ENCODE peak calls at places on chromosomes 4 and X, in seven cellular contexts. One of them, this sample, is unnamed.
A peak's percentile ranks its signal among the peaks of the same experiment; 100 is the strongest.

GRCh38 chr4:184329235-184330007 is 111.7 kb upstream of the ENPP6 start:
- DNase-seq in RPMI7951: peak; percentile 54
- DNase-seq in stimulated activated CD4-positive, alpha-beta T cell treated with anti-CD3 and anti-CD28 coated beads, Interleukin-15, amount 100 ng/mL, for 1 hour: no peak
- DNase-seq in hypothalamus: no peak
- DNase-seq in activated CD8-positive, alpha-beta memory T cell treated with anti-CD3 and anti-CD28 coated beads for 48 hours: no peak
- DNase-seq in mucosa of gallbladder: no peak
- DNase-seq in stimulated activated CD8-positive, alpha-beta memory T cell treated with anti-CD3 and anti-CD28 coated beads, Interleukin-12 subunit alpha, Interleukin-12 subunit beta, amount 100 ng/mL, for 4 hours: no peak
- DNase-seq in this sample: peak; percentile 94

GRCh38 chr4:1676605-1677525 is 7.2 kb downstream of the FAM53A start:
- DNase-seq in activated CD8-positive, alpha-beta memory T cell treated with anti-CD3 and anti-CD28 coated beads for 48 hours: no peak
- DNase-seq in hypothalamus: no peak
- DNase-seq in stimulated activated CD4-positive, alpha-beta T cell treated with anti-CD3 and anti-CD28 coated beads, Interleukin-15, amount 100 ng/mL, for 1 hour: no peak
- DNase-seq in stimulated activated CD8-positive, alpha-beta memory T cell treated with anti-CD3 and anti-CD28 coated beads, Interleukin-12 subunit alpha, Interleukin-12 subunit beta, amount 100 ng/mL, for 4 hours: no peak
- DNase-seq in RPMI7951: no peak
- DNase-seq in mucosa of gallbladder: no peak
- DNase-seq in this sample: no peak

GRCh38 chrX:40887476-40887875 is 152.1 kb upstream of the MED14 start:
- DNase-seq in activated CD8-positive, alpha-beta memory T cell treated with anti-CD3 and anti-CD28 coated beads for 48 hours: no peak
- DNase-seq in stimulated activated CD8-positive, alpha-beta memory T cell treated with anti-CD3 and anti-CD28 coated beads, Interleukin-12 subunit alpha, Interleukin-12 subunit beta, amount 100 ng/mL, for 4 hours: no peak
- DNase-seq in hypothalamus: no peak
- DNase-seq in mucosa of gallbladder: no peak
- DNase-seq in RPMI7951: no peak
- DNase-seq in stimulated activated CD4-positive, alpha-beta T cell treated with anti-CD3 and anti-CD28 coated beads, Interleukin-15, amount 100 ng/mL, for 1 hour: no peak
- DNase-seq in this sample: no peak

GRCh38 chr4:866761-867390 is 40.9 kb upstream of the CPLX1 start:
- DNase-seq in activated CD8-positive, alpha-beta memory T cell treated with anti-CD3 and anti-CD28 coated beads for 48 hours: no peak
- DNase-seq in hypothalamus: no peak
- DNase-seq in RPMI7951: no peak
- DNase-seq in stimulated activated CD8-positive, alpha-beta memory T cell treated with anti-CD3 and anti-CD28 coated beads, Interleukin-12 subunit alpha, Interleukin-12 subunit beta, amount 100 ng/mL, for 4 hours: no peak
- DNase-seq in stimulated activated CD4-positive, alpha-beta T cell treated with anti-CD3 and anti-CD28 coated beads, Interleukin-15, amount 100 ng/mL, for 1 hour: no peak
- DNase-seq in mucosa of gallbladder: no peak
- DNase-seq in this sample: no peak

GRCh38 chr4:78707793-78708192 is 68.4 kb upstream of the BMP2K start:
- DNase-seq in stimulated activated CD4-positive, alpha-beta T cell treated with anti-CD3 and anti-CD28 coated beads, Interleukin-15, amount 100 ng/mL, for 1 hour: no peak
- DNase-seq in RPMI7951: no peak
- DNase-seq in mucosa of gallbladder: no peak
- DNase-seq in hypothalamus: no peak
- DNase-seq in activated CD8-positive, alpha-beta memory T cell treated with anti-CD3 and anti-CD28 coated beads for 48 hours: no peak
- DNase-seq in stimulated activated CD8-positive, alpha-beta memory T cell treated with anti-CD3 and anti-CD28 coated beads, Interleukin-12 subunit alpha, Interleukin-12 subunit beta, amount 100 ng/mL, for 4 hours: no peak
- DNase-seq in this sample: no peak

GRCh38 chr4:39574946-39575345 is 47.7 kb upstream of the UGDH start:
- DNase-seq in hypothalamus: no peak
- DNase-seq in stimulated activated CD8-positive, alpha-beta memory T cell treated with anti-CD3 and anti-CD28 coated beads, Interleukin-12 subunit alpha, Interleukin-12 subunit beta, amount 100 ng/mL, for 4 hours: no peak
- DNase-seq in stimulated activated CD4-positive, alpha-beta T cell treated with anti-CD3 and anti-CD28 coated beads, Interleukin-15, amount 100 ng/mL, for 1 hour: no peak
- DNase-seq in activated CD8-positive, alpha-beta memory T cell treated with anti-CD3 and anti-CD28 coated beads for 48 hours: no peak
- DNase-seq in RPMI7951: no peak
- DNase-seq in mucosa of gallbladder: no peak
- DNase-seq in this sample: no peak

GRCh38 chrX:119004920-119005524 is 30.6 kb downstream of the LONRF3 start:
- DNase-seq in activated CD8-positive, alpha-beta memory T cell treated with anti-CD3 and anti-CD28 coated beads for 48 hours: no peak
- DNase-seq in mucosa of gallbladder: peak; percentile 47
- DNase-seq in stimulated activated CD8-positive, alpha-beta memory T cell treated with anti-CD3 and anti-CD28 coated beads, Interleukin-12 subunit alpha, Interleukin-12 subunit beta, amount 100 ng/mL, for 4 hours: peak; percentile 22
- DNase-seq in stimulated activated CD4-positive, alpha-beta T cell treated with anti-CD3 and anti-CD28 coated beads, Interleukin-15, amount 100 ng/mL, for 1 hour: peak; percentile 37
- DNase-seq in RPMI7951: peak; percentile 23
- DNase-seq in hypothalamus: no peak
- DNase-seq in this sample: peak; percentile 36

GRCh38 chrX:111728096-111728495 is 47.1 kb downstream of the ALG13 start:
- DNase-seq in activated CD8-positive, alpha-beta memory T cell treated with anti-CD3 and anti-CD28 coated beads for 48 hours: no peak
- DNase-seq in mucosa of gallbladder: no peak
- DNase-seq in stimulated activated CD8-positive, alpha-beta memory T cell treated with anti-CD3 and anti-CD28 coated beads, Interleukin-12 subunit alpha, Interleukin-12 subunit beta, amount 100 ng/mL, for 4 hours: no peak
- DNase-seq in stimulated activated CD4-positive, alpha-beta T cell treated with anti-CD3 and anti-CD28 coated beads, Interleukin-15, amount 100 ng/mL, for 1 hour: no peak
- DNase-seq in RPMI7951: no peak
- DNase-seq in hypothalamus: no peak
- DNase-seq in this sample: no peak

GRCh38 chr4:44558206-44558605 is 93.2 kb downstream of the YIPF7 start:
- DNase-seq in activated CD8-positive, alpha-beta memory T cell treated with anti-CD3 and anti-CD28 coated beads for 48 hours: no peak
- DNase-seq in hypothalamus: no peak
- DNase-seq in RPMI7951: no peak
- DNase-seq in stimulated activated CD8-positive, alpha-beta memory T cell treated with anti-CD3 and anti-CD28 coated beads, Interleukin-12 subunit alpha, Interleukin-12 subunit beta, amount 100 ng/mL, for 4 hours: no peak
- DNase-seq in stimulated activated CD4-positive, alpha-beta T cell treated with anti-CD3 and anti-CD28 coated beads, Interleukin-15, amount 100 ng/mL, for 1 hour: no peak
- DNase-seq in mucosa of gallbladder: no peak
- DNase-seq in this sample: no peak

GRCh38 chrX:39729834-39730670 is 367.7 kb downstream of the BCOR start:
- DNase-seq in hypothalamus: no peak
- DNase-seq in mucosa of gallbladder: no peak
- DNase-seq in RPMI7951: peak; percentile 97
- DNase-seq in activated CD8-positive, alpha-beta memory T cell treated with anti-CD3 and anti-CD28 coated beads for 48 hours: no peak
- DNase-seq in stimulated activated CD4-positive, alpha-beta T cell treated with anti-CD3 and anti-CD28 coated beads, Interleukin-15, amount 100 ng/mL, for 1 hour: no peak
- DNase-seq in stimulated activated CD8-positive, alpha-beta memory T cell treated with anti-CD3 and anti-CD28 coated beads, Interleukin-12 subunit alpha, Interleukin-12 subunit beta, amount 100 ng/mL, for 4 hours: no peak
- DNase-seq in this sample: peak; percentile 89

GRCh38 chr4:126583509-126583908 is 1049.2 kb upstream of the INTU start:
- DNase-seq in activated CD8-positive, alpha-beta memory T cell treated with anti-CD3 and anti-CD28 coated beads for 48 hours: no peak
- DNase-seq in stimulated activated CD4-positive, alpha-beta T cell treated with anti-CD3 and anti-CD28 coated beads, Interleukin-15, amount 100 ng/mL, for 1 hour: no peak
- DNase-seq in RPMI7951: peak; percentile 8
- DNase-seq in stimulated activated CD8-positive, alpha-beta memory T cell treated with anti-CD3 and anti-CD28 coated beads, Interleukin-12 subunit alpha, Interleukin-12 subunit beta, amount 100 ng/mL, for 4 hours: no peak
- DNase-seq in mucosa of gallbladder: no peak
- DNase-seq in hypothalamus: no peak
- DNase-seq in this sample: no peak

GRCh38 chr4:30538794-30539193 is 181.4 kb upstream of the PCDH7 start:
- DNase-seq in mucosa of gallbladder: no peak
- DNase-seq in RPMI7951: peak; percentile 1
- DNase-seq in stimulated activated CD8-positive, alpha-beta memory T cell treated with anti-CD3 and anti-CD28 coated beads, Interleukin-12 subunit alpha, Interleukin-12 subunit beta, amount 100 ng/mL, for 4 hours: no peak
- DNase-seq in stimulated activated CD4-positive, alpha-beta T cell treated with anti-CD3 and anti-CD28 coated beads, Interleukin-15, amount 100 ng/mL, for 1 hour: no peak
- DNase-seq in hypothalamus: no peak
- DNase-seq in activated CD8-positive, alpha-beta memory T cell treated with anti-CD3 and anti-CD28 coated beads for 48 hours: no peak
- DNase-seq in this sample: no peak

GRCh38 chr4:150784305-150784704 is 202.4 kb downstream of the MAB21L2 start:
- DNase-seq in hypothalamus: no peak
- DNase-seq in activated CD8-positive, alpha-beta memory T cell treated with anti-CD3 and anti-CD28 coated beads for 48 hours: no peak
- DNase-seq in stimulated activated CD8-positive, alpha-beta memory T cell treated with anti-CD3 and anti-CD28 coated beads, Interleukin-12 subunit alpha, Interleukin-12 subunit beta, amount 100 ng/mL, for 4 hours: no peak
- DNase-seq in RPMI7951: no peak
- DNase-seq in mucosa of gallbladder: no peak
- DNase-seq in stimulated activated CD4-positive, alpha-beta T cell treated with anti-CD3 and anti-CD28 coated beads, Interleukin-15, amount 100 ng/mL, for 1 hour: no peak
- DNase-seq in this sample: no peak

GRCh38 chr4:8271821-8272220 is 2.3 kb downstream of the HTRA3 start:
- DNase-seq in mucosa of gallbladder: no peak
- DNase-seq in stimulated activated CD4-positive, alpha-beta T cell treated with anti-CD3 and anti-CD28 coated beads, Interleukin-15, amount 100 ng/mL, for 1 hour: no peak
- DNase-seq in RPMI7951: no peak
- DNase-seq in stimulated activated CD8-positive, alpha-beta memory T cell treated with anti-CD3 and anti-CD28 coated beads, Interleukin-12 subunit alpha, Interleukin-12 subunit beta, amount 100 ng/mL, for 4 hours: no peak
- DNase-seq in activated CD8-positive, alpha-beta memory T cell treated with anti-CD3 and anti-CD28 coated beads for 48 hours: no peak
- DNase-seq in hypothalamus: no peak
- DNase-seq in this sample: no peak

GRCh38 chr4:42617030-42617429 is 39.9 kb downstream of the ATP8A1 start:
- DNase-seq in stimulated activated CD8-positive, alpha-beta memory T cell treated with anti-CD3 and anti-CD28 coated beads, Interleukin-12 subunit alpha, Interleukin-12 subunit beta, amount 100 ng/mL, for 4 hours: no peak
- DNase-seq in stimulated activated CD4-positive, alpha-beta T cell treated with anti-CD3 and anti-CD28 coated beads, Interleukin-15, amount 100 ng/mL, for 1 hour: no peak
- DNase-seq in RPMI7951: no peak
- DNase-seq in mucosa of gallbladder: no peak
- DNase-seq in activated CD8-positive, alpha-beta memory T cell treated with anti-CD3 and anti-CD28 coated beads for 48 hours: no peak
- DNase-seq in hypothalamus: no peak
- DNase-seq in this sample: no peak

GRCh38 chr4:8330821-8331566 is 61.4 kb downstream of the HTRA3 start:
- DNase-seq in hypothalamus: no peak
- DNase-seq in mucosa of gallbladder: no peak
- DNase-seq in RPMI7951: no peak
- DNase-seq in stimulated activated CD4-positive, alpha-beta T cell treated with anti-CD3 and anti-CD28 coated beads, Interleukin-15, amount 100 ng/mL, for 1 hour: no peak
- DNase-seq in stimulated activated CD8-positive, alpha-beta memory T cell treated with anti-CD3 and anti-CD28 coated beads, Interleukin-12 subunit alpha, Interleukin-12 subunit beta, amount 100 ng/mL, for 4 hours: no peak
- DNase-seq in activated CD8-positive, alpha-beta memory T cell treated with anti-CD3 and anti-CD28 coated beads for 48 hours: no peak
- DNase-seq in this sample: no peak

GRCh38 chr4:165720411-165721082 is 152.5 kb upstream of the TLL1 start:
- DNase-seq in stimulated activated CD8-positive, alpha-beta memory T cell treated with anti-CD3 and anti-CD28 coated beads, Interleukin-12 subunit alpha, Interleukin-12 subunit beta, amount 100 ng/mL, for 4 hours: no peak
- DNase-seq in RPMI7951: no peak
- DNase-seq in stimulated activated CD4-positive, alpha-beta T cell treated with anti-CD3 and anti-CD28 coated beads, Interleukin-15, amount 100 ng/mL, for 1 hour: no peak
- DNase-seq in activated CD8-positive, alpha-beta memory T cell treated with anti-CD3 and anti-CD28 coated beads for 48 hours: no peak
- DNase-seq in mucosa of gallbladder: no peak
- DNase-seq in hypothalamus: no peak
- DNase-seq in this sample: no peak

GRCh38 chrX:24799565-24799964 is 105.8 kb downstream of the POLA1 start:
- DNase-seq in activated CD8-positive, alpha-beta memory T cell treated with anti-CD3 and anti-CD28 coated beads for 48 hours: no peak
- DNase-seq in RPMI7951: no peak
- DNase-seq in hypothalamus: no peak
- DNase-seq in stimulated activated CD4-positive, alpha-beta T cell treated with anti-CD3 and anti-CD28 coated beads, Interleukin-15, amount 100 ng/mL, for 1 hour: no peak
- DNase-seq in stimulated activated CD8-positive, alpha-beta memory T cell treated with anti-CD3 and anti-CD28 coated beads, Interleukin-12 subunit alpha, Interleukin-12 subunit beta, amount 100 ng/mL, for 4 hours: no peak
- DNase-seq in mucosa of gallbladder: no peak
- DNase-seq in this sample: no peak

GRCh38 chrX:112867570-112867969 is 26.9 kb upstream of the AMOT start:
- DNase-seq in hypothalamus: no peak
- DNase-seq in RPMI7951: no peak
- DNase-seq in stimulated activated CD4-positive, alpha-beta T cell treated with anti-CD3 and anti-CD28 coated beads, Interleukin-15, amount 100 ng/mL, for 1 hour: no peak
- DNase-seq in stimulated activated CD8-positive, alpha-beta memory T cell treated with anti-CD3 and anti-CD28 coated beads, Interleukin-12 subunit alpha, Interleukin-12 subunit beta, amount 100 ng/mL, for 4 hours: no peak
- DNase-seq in mucosa of gallbladder: no peak
- DNase-seq in activated CD8-positive, alpha-beta memory T cell treated with anti-CD3 and anti-CD28 coated beads for 48 hours: no peak
- DNase-seq in this sample: no peak

GRCh38 chrX:78555401-78555980 is 103.6 kb downstream of the RTL3 start:
- DNase-seq in activated CD8-positive, alpha-beta memory T cell treated with anti-CD3 and anti-CD28 coated beads for 48 hours: no peak
- DNase-seq in stimulated activated CD8-positive, alpha-beta memory T cell treated with anti-CD3 and anti-CD28 coated beads, Interleukin-12 subunit alpha, Interleukin-12 subunit beta, amount 100 ng/mL, for 4 hours: no peak
- DNase-seq in hypothalamus: no peak
- DNase-seq in RPMI7951: peak; percentile 13
- DNase-seq in stimulated activated CD4-positive, alpha-beta T cell treated with anti-CD3 and anti-CD28 coated beads, Interleukin-15, amount 100 ng/mL, for 1 hour: no peak
- DNase-seq in mucosa of gallbladder: no peak
- DNase-seq in this sample: no peak

GRCh38 chr4:74318270-74318669 is 10.0 kb downstream of the EPGN start:
- DNase-seq in RPMI7951: no peak
- DNase-seq in stimulated activated CD4-positive, alpha-beta T cell treated with anti-CD3 and anti-CD28 coated beads, Interleukin-15, amount 100 ng/mL, for 1 hour: no peak
- DNase-seq in stimulated activated CD8-positive, alpha-beta memory T cell treated with anti-CD3 and anti-CD28 coated beads, Interleukin-12 subunit alpha, Interleukin-12 subunit beta, amount 100 ng/mL, for 4 hours: no peak
- DNase-seq in mucosa of gallbladder: no peak
- DNase-seq in activated CD8-positive, alpha-beta memory T cell treated with anti-CD3 and anti-CD28 coated beads for 48 hours: no peak
- DNase-seq in hypothalamus: no peak
- DNase-seq in this sample: no peak

GRCh38 chr4:164312671-164313070 is 441.3 kb upstream of the SMIM31 start:
- DNase-seq in mucosa of gallbladder: no peak
- DNase-seq in activated CD8-positive, alpha-beta memory T cell treated with anti-CD3 and anti-CD28 coated beads for 48 hours: no peak
- DNase-seq in stimulated activated CD8-positive, alpha-beta memory T cell treated with anti-CD3 and anti-CD28 coated beads, Interleukin-12 subunit alpha, Interleukin-12 subunit beta, amount 100 ng/mL, for 4 hours: no peak
- DNase-seq in hypothalamus: no peak
- DNase-seq in stimulated activated CD4-positive, alpha-beta T cell treated with anti-CD3 and anti-CD28 coated beads, Interleukin-15, amount 100 ng/mL, for 1 hour: no peak
- DNase-seq in RPMI7951: no peak
- DNase-seq in this sample: no peak

GRCh38 chrX:148161661-148162060 is 180.5 kb downstream of the FMR1NB start:
- DNase-seq in stimulated activated CD4-positive, alpha-beta T cell treated with anti-CD3 and anti-CD28 coated beads, Interleukin-15, amount 100 ng/mL, for 1 hour: no peak
- DNase-seq in hypothalamus: no peak
- DNase-seq in mucosa of gallbladder: no peak
- DNase-seq in stimulated activated CD8-positive, alpha-beta memory T cell treated with anti-CD3 and anti-CD28 coated beads, Interleukin-12 subunit alpha, Interleukin-12 subunit beta, amount 100 ng/mL, for 4 hours: no peak
- DNase-seq in activated CD8-positive, alpha-beta memory T cell treated with anti-CD3 and anti-CD28 coated beads for 48 hours: no peak
- DNase-seq in RPMI7951: no peak
- DNase-seq in this sample: no peak

GRCh38 chrX:72409993-72410392 is 104.3 kb upstream of the CITED1 start:
- DNase-seq in hypothalamus: no peak
- DNase-seq in mucosa of gallbladder: no peak
- DNase-seq in RPMI7951: no peak
- DNase-seq in activated CD8-positive, alpha-beta memory T cell treated with anti-CD3 and anti-CD28 coated beads for 48 hours: no peak
- DNase-seq in stimulated activated CD4-positive, alpha-beta T cell treated with anti-CD3 and anti-CD28 coated beads, Interleukin-15, amount 100 ng/mL, for 1 hour: no peak
- DNase-seq in stimulated activated CD8-positive, alpha-beta memory T cell treated with anti-CD3 and anti-CD28 coated beads, Interleukin-12 subunit alpha, Interleukin-12 subunit beta, amount 100 ng/mL, for 4 hours: no peak
- DNase-seq in this sample: no peak

GRCh38 chr4:86403575-86403974 is 43.7 kb upstream of the MAPK10 start:
- DNase-seq in RPMI7951: no peak
- DNase-seq in hypothalamus: no peak
- DNase-seq in stimulated activated CD8-positive, alpha-beta memory T cell treated with anti-CD3 and anti-CD28 coated beads, Interleukin-12 subunit alpha, Interleukin-12 subunit beta, amount 100 ng/mL, for 4 hours: no peak
- DNase-seq in mucosa of gallbladder: no peak
- DNase-seq in activated CD8-positive, alpha-beta memory T cell treated with anti-CD3 and anti-CD28 coated beads for 48 hours: no peak
- DNase-seq in stimulated activated CD4-positive, alpha-beta T cell treated with anti-CD3 and anti-CD28 coated beads, Interleukin-15, amount 100 ng/mL, for 1 hour: no peak
- DNase-seq in this sample: no peak

GRCh38 chr4:15776871-15777648 is 1.1 kb upstream of the CD38 start:
- DNase-seq in mucosa of gallbladder: no peak
- DNase-seq in stimulated activated CD8-positive, alpha-beta memory T cell treated with anti-CD3 and anti-CD28 coated beads, Interleukin-12 subunit alpha, Interleukin-12 subunit beta, amount 100 ng/mL, for 4 hours: no peak
- DNase-seq in hypothalamus: no peak
- DNase-seq in stimulated activated CD4-positive, alpha-beta T cell treated with anti-CD3 and anti-CD28 coated beads, Interleukin-15, amount 100 ng/mL, for 1 hour: no peak
- DNase-seq in activated CD8-positive, alpha-beta memory T cell treated with anti-CD3 and anti-CD28 coated beads for 48 hours: no peak
- DNase-seq in RPMI7951: no peak
- DNase-seq in this sample: no peak

GRCh38 chrX:129679856-129680255 is 25.1 kb upstream of the APLN start:
- DNase-seq in RPMI7951: no peak
- DNase-seq in stimulated activated CD4-positive, alpha-beta T cell treated with anti-CD3 and anti-CD28 coated beads, Interleukin-15, amount 100 ng/mL, for 1 hour: no peak
- DNase-seq in mucosa of gallbladder: no peak
- DNase-seq in activated CD8-positive, alpha-beta memory T cell treated with anti-CD3 and anti-CD28 coated beads for 48 hours: no peak
- DNase-seq in stimulated activated CD8-positive, alpha-beta memory T cell treated with anti-CD3 and anti-CD28 coated beads, Interleukin-12 subunit alpha, Interleukin-12 subunit beta, amount 100 ng/mL, for 4 hours: no peak
- DNase-seq in hypothalamus: no peak
- DNase-seq in this sample: no peak

GRCh38 chrX:11968470-11968869 is 169.8 kb upstream of the FRMPD4 start:
- DNase-seq in RPMI7951: no peak
- DNase-seq in activated CD8-positive, alpha-beta memory T cell treated with anti-CD3 and anti-CD28 coated beads for 48 hours: no peak
- DNase-seq in mucosa of gallbladder: no peak
- DNase-seq in stimulated activated CD8-positive, alpha-beta memory T cell treated with anti-CD3 and anti-CD28 coated beads, Interleukin-12 subunit alpha, Interleukin-12 subunit beta, amount 100 ng/mL, for 4 hours: no peak
- DNase-seq in hypothalamus: no peak
- DNase-seq in stimulated activated CD4-positive, alpha-beta T cell treated with anti-CD3 and anti-CD28 coated beads, Interleukin-15, amount 100 ng/mL, for 1 hour: no peak
- DNase-seq in this sample: no peak

GRCh38 chr4:2101346-2102044 is 42.4 kb downstream of the NAT8L start:
- DNase-seq in stimulated activated CD8-positive, alpha-beta memory T cell treated with anti-CD3 and anti-CD28 coated beads, Interleukin-12 subunit alpha, Interleukin-12 subunit beta, amount 100 ng/mL, for 4 hours: no peak
- DNase-seq in mucosa of gallbladder: no peak
- DNase-seq in activated CD8-positive, alpha-beta memory T cell treated with anti-CD3 and anti-CD28 coated beads for 48 hours: no peak
- DNase-seq in RPMI7951: peak; percentile 94
- DNase-seq in hypothalamus: no peak
- DNase-seq in stimulated activated CD4-positive, alpha-beta T cell treated with anti-CD3 and anti-CD28 coated beads, Interleukin-15, amount 100 ng/mL, for 1 hour: no peak
- DNase-seq in this sample: no peak

GRCh38 chrX:1910207-1910470 is 295.3 kb downstream of the ASMT start:
- DNase-seq in stimulated activated CD8-positive, alpha-beta memory T cell treated with anti-CD3 and anti-CD28 coated beads, Interleukin-12 subunit alpha, Interleukin-12 subunit beta, amount 100 ng/mL, for 4 hours: no peak
- DNase-seq in hypothalamus: no peak
- DNase-seq in mucosa of gallbladder: no peak
- DNase-seq in activated CD8-positive, alpha-beta memory T cell treated with anti-CD3 and anti-CD28 coated beads for 48 hours: no peak
- DNase-seq in stimulated activated CD4-positive, alpha-beta T cell treated with anti-CD3 and anti-CD28 coated beads, Interleukin-15, amount 100 ng/mL, for 1 hour: no peak
- DNase-seq in RPMI7951: no peak
- DNase-seq in this sample: no peak

GRCh38 chr4:3662516-3662915 is 103.7 kb upstream of the ADRA2C start:
- DNase-seq in stimulated activated CD8-positive, alpha-beta memory T cell treated with anti-CD3 and anti-CD28 coated beads, Interleukin-12 subunit alpha, Interleukin-12 subunit beta, amount 100 ng/mL, for 4 hours: no peak
- DNase-seq in mucosa of gallbladder: no peak
- DNase-seq in RPMI7951: no peak
- DNase-seq in hypothalamus: no peak
- DNase-seq in stimulated activated CD4-positive, alpha-beta T cell treated with anti-CD3 and anti-CD28 coated beads, Interleukin-15, amount 100 ng/mL, for 1 hour: no peak
- DNase-seq in activated CD8-positive, alpha-beta memory T cell treated with anti-CD3 and anti-CD28 coated beads for 48 hours: no peak
- DNase-seq in this sample: no peak

GRCh38 chr4:24896977-24897376 is 15.9 kb downstream of the CCDC149 start:
- DNase-seq in mucosa of gallbladder: no peak
- DNase-seq in stimulated activated CD8-positive, alpha-beta memory T cell treated with anti-CD3 and anti-CD28 coated beads, Interleukin-12 subunit alpha, Interleukin-12 subunit beta, amount 100 ng/mL, for 4 hours: no peak
- DNase-seq in stimulated activated CD4-positive, alpha-beta T cell treated with anti-CD3 and anti-CD28 coated beads, Interleukin-15, amount 100 ng/mL, for 1 hour: no peak
- DNase-seq in RPMI7951: no peak
- DNase-seq in hypothalamus: peak; percentile 20
- DNase-seq in activated CD8-positive, alpha-beta memory T cell treated with anti-CD3 and anti-CD28 coated beads for 48 hours: no peak
- DNase-seq in this sample: no peak

GRCh38 chr4:69881173-69881773 is 21.3 kb upstream of the SULT1E1 start:
- DNase-seq in hypothalamus: no peak
- DNase-seq in mucosa of gallbladder: no peak
- DNase-seq in activated CD8-positive, alpha-beta memory T cell treated with anti-CD3 and anti-CD28 coated beads for 48 hours: no peak
- DNase-seq in RPMI7951: no peak
- DNase-seq in stimulated activated CD8-positive, alpha-beta memory T cell treated with anti-CD3 and anti-CD28 coated beads, Interleukin-12 subunit alpha, Interleukin-12 subunit beta, amount 100 ng/mL, for 4 hours: no peak
- DNase-seq in stimulated activated CD4-positive, alpha-beta T cell treated with anti-CD3 and anti-CD28 coated beads, Interleukin-15, amount 100 ng/mL, for 1 hour: no peak
- DNase-seq in this sample: peak; percentile 56

GRCh38 chrX:49003696-49004095 is 1.6 kb upstream of the GRIPAP1 start:
- DNase-seq in RPMI7951: no peak
- DNase-seq in mucosa of gallbladder: no peak
- DNase-seq in stimulated activated CD4-positive, alpha-beta T cell treated with anti-CD3 and anti-CD28 coated beads, Interleukin-15, amount 100 ng/mL, for 1 hour: no peak
- DNase-seq in stimulated activated CD8-positive, alpha-beta memory T cell treated with anti-CD3 and anti-CD28 coated beads, Interleukin-12 subunit alpha, Interleukin-12 subunit beta, amount 100 ng/mL, for 4 hours: no peak
- DNase-seq in hypothalamus: no peak
- DNase-seq in activated CD8-positive, alpha-beta memory T cell treated with anti-CD3 and anti-CD28 coated beads for 48 hours: no peak
- DNase-seq in this sample: peak; percentile 8

GRCh38 chr4:73211968-73212367 is 46.6 kb downstream of the ANKRD17 start:
- DNase-seq in activated CD8-positive, alpha-beta memory T cell treated with anti-CD3 and anti-CD28 coated beads for 48 hours: no peak
- DNase-seq in mucosa of gallbladder: no peak
- DNase-seq in hypothalamus: no peak
- DNase-seq in stimulated activated CD4-positive, alpha-beta T cell treated with anti-CD3 and anti-CD28 coated beads, Interleukin-15, amount 100 ng/mL, for 1 hour: no peak
- DNase-seq in stimulated activated CD8-positive, alpha-beta memory T cell treated with anti-CD3 and anti-CD28 coated beads, Interleukin-12 subunit alpha, Interleukin-12 subunit beta, amount 100 ng/mL, for 4 hours: no peak
- DNase-seq in RPMI7951: no peak
- DNase-seq in this sample: no peak

GRCh38 chr4:76206222-76206942 is 7.2 kb downstream of the SCARB2 start:
- DNase-seq in mucosa of gallbladder: no peak
- DNase-seq in hypothalamus: no peak
- DNase-seq in stimulated activated CD8-positive, alpha-beta memory T cell treated with anti-CD3 and anti-CD28 coated beads, Interleukin-12 subunit alpha, Interleukin-12 subunit beta, amount 100 ng/mL, for 4 hours: no peak
- DNase-seq in activated CD8-positive, alpha-beta memory T cell treated with anti-CD3 and anti-CD28 coated beads for 48 hours: no peak
- DNase-seq in stimulated activated CD4-positive, alpha-beta T cell treated with anti-CD3 and anti-CD28 coated beads, Interleukin-15, amount 100 ng/mL, for 1 hour: no peak
- DNase-seq in RPMI7951: peak; percentile 47
- DNase-seq in this sample: peak; percentile 72

GRCh38 chrX:77564824-77565223 is 117.6 kb downstream of the FGF16 start:
- DNase-seq in mucosa of gallbladder: no peak
- DNase-seq in RPMI7951: no peak
- DNase-seq in hypothalamus: no peak
- DNase-seq in activated CD8-positive, alpha-beta memory T cell treated with anti-CD3 and anti-CD28 coated beads for 48 hours: no peak
- DNase-seq in stimulated activated CD4-positive, alpha-beta T cell treated with anti-CD3 and anti-CD28 coated beads, Interleukin-15, amount 100 ng/mL, for 1 hour: no peak
- DNase-seq in stimulated activated CD8-positive, alpha-beta memory T cell treated with anti-CD3 and anti-CD28 coated beads, Interleukin-12 subunit alpha, Interleukin-12 subunit beta, amount 100 ng/mL, for 4 hours: no peak
- DNase-seq in this sample: no peak

GRCh38 chr4:153602758-153603157 is 81.3 kb upstream of the TLR2 start:
- DNase-seq in hypothalamus: no peak
- DNase-seq in activated CD8-positive, alpha-beta memory T cell treated with anti-CD3 and anti-CD28 coated beads for 48 hours: no peak
- DNase-seq in mucosa of gallbladder: no peak
- DNase-seq in stimulated activated CD4-positive, alpha-beta T cell treated with anti-CD3 and anti-CD28 coated beads, Interleukin-15, amount 100 ng/mL, for 1 hour: no peak
- DNase-seq in RPMI7951: no peak
- DNase-seq in stimulated activated CD8-positive, alpha-beta memory T cell treated with anti-CD3 and anti-CD28 coated beads, Interleukin-12 subunit alpha, Interleukin-12 subunit beta, amount 100 ng/mL, for 4 hours: no peak
- DNase-seq in this sample: no peak